ENCODE peak calls at places on chromosomes 12 and 14, in five cellular contexts. C, L, N, Z and O are unnamed samples.

GRCh38 chr12:91628656-91629055 is 446.0 kb upstream of the DCN start:
- DNase-seq in Z (no peak), N (no peak), L (no peak), C (no peak), O (no peak)

GRCh38 chr14:61461808-61462275 is 140.5 kb downstream of the PRKCH start:
- DNase-seq in N (peak; percentile 33), C (peak; percentile 72), L (peak; percentile 70), Z (peak; percentile 53), O (peak; percentile 91)

GRCh38 chr12:55718020-55718419 is 2.2 kb upstream of the RDH5 start:
- DNase-seq in Z (no peak), N (no peak), L (no peak), C (peak; percentile 66), O (no peak)

GRCh38 chr14:75295491-75296338 is 17.1 kb downstream of the FOS start:
- DNase-seq in Z (peak; percentile 54), C (peak; percentile 79), N (peak; percentile 63), L (peak; percentile 57), O (peak; percentile 89)

GRCh38 chr14:100078216-100078780 is 13.1 kb downstream of the EVL start:
- DNase-seq in L (no peak), N (no peak), C (no peak), Z (no peak), O (no peak)

GRCh38 chr12:64618953-64619590 is 8.8 kb downstream of the RASSF3 start:
- DNase-seq in N (no peak), Z (no peak), C (no peak), L (peak; percentile 66), O (peak; percentile 83)

GRCh38 chr14:104293231-104293841 is 154.9 kb downstream of the KIF26A start:
- DNase-seq in C (no peak), N (no peak), L (no peak), Z (no peak), O (no peak)

GRCh38 chr14:81784084-81784483 is 250.4 kb upstream of the SEL1L start:
- DNase-seq in Z (no peak), N (no peak), L (no peak), C (no peak), O (no peak)

GRCh38 chr12:27554421-27555186 is 30.6 kb downstream of the PPFIBP1 start:
- DNase-seq in N (no peak), L (peak; percentile 76), C (peak; percentile 65), Z (no peak), O (peak; percentile 90)

GRCh38 chr12:5944053-5944452 is 1.0 kb downstream of the ANO2 start:
- DNase-seq in C (no peak), L (no peak), Z (no peak), N (no peak), O (no peak)

GRCh38 chr14:57725399-57726077 is 140.4 kb downstream of the SLC35F4 start:
- DNase-seq in Z (no peak), C (peak; percentile 77), N (no peak), L (peak; percentile 79), O (peak; percentile 72)

GRCh38 chr12:7869137-7869536 is 3.6 kb downstream of the SLC2A14 start:
- DNase-seq in N (no peak), Z (no peak), C (peak; percentile 23), L (peak; percentile 63), O (no peak)

GRCh38 chr14:69090187-69090789 is 62.6 kb downstream of the DCAF5 start:
- DNase-seq in Z (peak; percentile 15), N (no peak), C (peak; percentile 46), L (peak; percentile 30), O (peak; percentile 45)

GRCh38 chr14:22883191-22883976 is at the start of gene REM2:
- DNase-seq in L (no peak), Z (no peak), N (no peak), C (no peak), O (no peak)

GRCh38 chr14:103144085-103144484 is 20.8 kb downstream of the TNFAIP2 start:
- DNase-seq in Z (no peak), C (peak; percentile 43), L (peak; percentile 84), N (no peak), O (peak; percentile 51)

GRCh38 chr12:120352117-120352516 is 16.8 kb downstream of the MSI1 start:
- DNase-seq in N (no peak), Z (no peak), C (peak; percentile 72), L (peak; percentile 76), O (peak; percentile 27)

GRCh38 chr12:96177013-96177412 is 17.2 kb upstream of the ELK3 start:
- DNase-seq in C (peak; percentile 78), N (no peak), Z (no peak), L (peak; percentile 78), O (peak; percentile 36)

GRCh38 chr14:50736932-50737419 is 68.9 kb upstream of the SAV1 start:
- DNase-seq in L (no peak), C (no peak), N (no peak), Z (no peak), O (no peak)

GRCh38 chr12:27843714-27844245 is 63.7 kb upstream of the MANSC4 start:
- DNase-seq in Z (no peak), N (no peak), L (peak; percentile 56), C (peak; percentile 92), O (peak; percentile 95)

GRCh38 chr12:122840580-122841513 is 5.6 kb downstream of the HIP1R start:
- DNase-seq in Z (no peak), N (no peak), C (peak; percentile 51), L (no peak), O (no peak)

GRCh38 chr12:111295176-111295575 is 73.7 kb downstream of the PHETA1 start:
- DNase-seq in C (no peak), N (no peak), L (no peak), Z (no peak), O (no peak)

GRCh38 chr12:64582862-64583261 is 27.4 kb upstream of the RASSF3 start:
- DNase-seq in L (no peak), N (no peak), Z (no peak), C (no peak), O (no peak)

GRCh38 chr14:91230363-91231035 is 14.0 kb downstream of the GPR68 start:
- DNase-seq in L (peak; percentile 70), N (no peak), C (peak; percentile 75), Z (no peak), O (no peak)

GRCh38 chr12:4824415-4824814 is 85.3 kb upstream of the KCNA1 start:
- DNase-seq in C (peak; percentile 82), L (peak; percentile 24), N (no peak), Z (no peak), O (peak; percentile 59)

GRCh38 chr14:32426596-32427408 is 97.7 kb downstream of the AKAP6 start:
- DNase-seq in N (no peak), Z (no peak), L (no peak), C (peak; percentile 12), O (no peak)

GRCh38 chr14:92581206-92581605 is 67.6 kb downstream of the RIN3 start:
- DNase-seq in L (no peak), C (no peak), N (no peak), Z (no peak), O (no peak)

GRCh38 chr12:129984097-129984496 is 80.3 kb upstream of the TMEM132D start:
- DNase-seq in C (no peak), L (no peak), N (no peak), Z (no peak), O (no peak)

GRCh38 chr14:74456684-74457083 is 30.7 kb upstream of the SYNDIG1L start:
- DNase-seq in N (no peak), C (no peak), L (no peak), Z (no peak), O (no peak)

GRCh38 chr14:68359862-68360552 is 432.9 kb downstream of the ZFP36L1 start:
- DNase-seq in Z (no peak), L (peak; percentile 20), N (no peak), C (peak; percentile 41), O (peak; percentile 41)

GRCh38 chr12:106766393-106766826 is 8.1 kb upstream of the RIC8B start:
- DNase-seq in C (no peak), L (no peak), Z (no peak), N (no peak), O (peak; percentile 81)

GRCh38 chr14:100770605-100771120 is 44.0 kb downstream of the DLK1 start:
- DNase-seq in Z (no peak), C (no peak), L (no peak), N (no peak), O (no peak)

GRCh38 chr12:2082321-2082720 is 29.5 kb downstream of the CACNA1C start:
- DNase-seq in Z (no peak), C (no peak), N (no peak), L (no peak), O (no peak)

GRCh38 chr14:22313172-22313801 is 275.7 kb downstream of the DAD1 start:
- DNase-seq in L (peak; percentile 10), N (no peak), C (no peak), Z (no peak), O (no peak)